ENCODE peak calls at places on chromosomes 11 and 22, in nine cellular contexts. P is omental fat pad; N is H54; X is stimulated activated CD4-positive, alpha-beta T cell treated with anti-CD3 and anti-CD28 coated beads, Interleukin-15, amount 100 ng/mL, for 1 hour; R is cardiac fibroblast; I is NCI-H2107; Y is coronary artery; F is DMS153; W is EH. E is an unnamed sample.

GRCh38 chr11:62791501-62792192 is at the start of gene TMEM223:
- DNase-seq in P (peak; percentile 57), N (peak; percentile 75), X (peak; percentile 89), R (peak; percentile 74), I (peak; percentile 73), Y (peak; percentile 90), F (peak; percentile 55), W (peak; percentile 83), E (peak; percentile 47)

GRCh38 chr22:29359469-29359868 is 28.9 kb downstream of the AP1B1 start:
- DNase-seq in P (no peak), N (no peak), X (no peak), R (peak; percentile 62), I (no peak), Y (no peak), F (peak; percentile 47), W (peak; percentile 72), E (peak; percentile 16)

GRCh38 chr11:64851831-64852337 is 7.4 kb upstream of the CDC42BPG start:
- DNase-seq in P (no peak), N (no peak), X (no peak), R (no peak), I (no peak), Y (no peak), F (no peak), W (no peak), E (no peak)

GRCh38 chr11:122851366-122852011 is 13.2 kb downstream of the CRTAM start:
- DNase-seq in P (no peak), N (no peak), X (no peak), R (no peak), I (no peak), Y (no peak), F (no peak), W (no peak), E (no peak)

GRCh38 chr22:22558972-22559603 is at the start of gene PRAME:
- DNase-seq in P (no peak), N (peak; percentile 81), X (peak; percentile 48), R (peak; percentile 61), I (peak; percentile 79), Y (no peak), F (peak; percentile 91), W (peak; percentile 29), E (peak; percentile 80)

GRCh38 chr11:10594407-10594806 is 25.9 kb upstream of the LYVE1 start:
- DNase-seq in P (no peak), N (no peak), X (no peak), R (no peak), I (no peak), Y (no peak), F (no peak), W (no peak), E (no peak)

GRCh38 chr22:22687638-22688500 is 43.5 kb downstream of the GGTLC2 start:
- DNase-seq in P (no peak), N (peak; percentile 14), X (no peak), R (peak; percentile 73), I (no peak), Y (no peak), F (no peak), W (peak; percentile 67), E (no peak)

GRCh38 chr11:102842930-102843329 is 479 bp downstream of the MMP3 start:
- DNase-seq in P (no peak), N (no peak), X (no peak), R (no peak), I (no peak), Y (no peak), F (no peak), W (no peak), E (no peak)

GRCh38 chr22:17672417-17672991 is 33.9 kb downstream of the BCL2L13 start:
- DNase-seq in P (no peak), N (no peak), X (no peak), R (no peak), I (no peak), Y (no peak), F (no peak), W (peak; percentile 46), E (no peak)

GRCh38 chr11:132588366-132588765 is 943.9 kb downstream of the OPCML start:
- DNase-seq in P (no peak), N (no peak), X (no peak), R (peak; percentile 9), I (no peak), Y (no peak), F (no peak), W (peak; percentile 68), E (no peak)

GRCh38 chr11:2379471-2380174 is 2.5 kb downstream of the CD81 start:
- DNase-seq in P (no peak), N (no peak), X (no peak), R (peak; percentile 33), I (no peak), Y (no peak), F (no peak), W (no peak), E (no peak)

GRCh38 chr11:48017105-48017874 is 36.9 kb downstream of the PTPRJ start:
- DNase-seq in P (no peak), N (no peak), X (no peak), R (no peak), I (no peak), Y (no peak), F (no peak), W (no peak), E (no peak)

GRCh38 chr11:16265022-16265421 is 91.3 kb downstream of the SOX6 start:
- DNase-seq in P (no peak), N (no peak), X (no peak), R (no peak), I (no peak), Y (no peak), F (no peak), W (no peak), E (no peak)

GRCh38 chr11:47124675-47125074 is 52.0 kb downstream of the ARFGAP2 start:
- DNase-seq in P (no peak), N (no peak), X (no peak), R (no peak), I (no peak), Y (no peak), F (no peak), W (peak; percentile 72), E (no peak)

GRCh38 chr11:12506502-12506921 is 129.1 kb downstream of the PARVA start:
- DNase-seq in P (no peak), N (peak; percentile 15), X (no peak), R (peak; percentile 50), I (no peak), Y (no peak), F (no peak), W (peak; percentile 81), E (no peak)

GRCh38 chr11:96706761-96707160 is 316.9 kb downstream of the JRKL start:
- DNase-seq in P (no peak), N (no peak), X (no peak), R (no peak), I (no peak), Y (no peak), F (no peak), W (no peak), E (no peak)

GRCh38 chr11:30879322-30880020 is 293.3 kb upstream of the MPPED2 start:
- DNase-seq in P (no peak), N (no peak), X (no peak), R (peak; percentile 39), I (no peak), Y (no peak), F (peak; percentile 83), W (no peak), E (no peak)

GRCh38 chr22:50530280-50530856 is 556 bp upstream of the TYMP start:
- DNase-seq in P (no peak), N (no peak), X (peak; percentile 41), R (peak; percentile 83), I (no peak), Y (peak; percentile 90), F (no peak), W (peak; percentile 78), E (peak; percentile 73)

GRCh38 chr11:121372671-121373429 is 79.3 kb upstream of the SORL1 start:
- DNase-seq in P (no peak), N (no peak), X (no peak), R (no peak), I (no peak), Y (no peak), F (no peak), W (no peak), E (no peak)

GRCh38 chr22:36010090-36010489 is 18.5 kb downstream of the RBFOX2 start:
- DNase-seq in P (no peak), N (no peak), X (no peak), R (no peak), I (peak; percentile 60), Y (no peak), F (peak; percentile 43), W (no peak), E (no peak)

GRCh38 chr11:70099578-70100282 is 21.6 kb downstream of the ANO1 start:
- DNase-seq in P (no peak), N (no peak), X (no peak), R (no peak), I (no peak), Y (no peak), F (no peak), W (peak; percentile 29), E (no peak)

GRCh38 chr11:13972033-13972910 is 9.7 kb downstream of the SPON1 start:
- DNase-seq in P (no peak), N (no peak), X (no peak), R (no peak), I (no peak), Y (no peak), F (no peak), W (no peak), E (no peak)

E was measured in HCT116.